ENCODE peak calls at places on chromosomes 4 and X, in six cellular contexts. One of them, this sample, is unnamed.

GRCh38 chr4:183987529-183987946 is 82.4 kb downstream of the STOX2 start:
- DNase-seq in M059J: peak
- DNase-seq in NCI-H2081: peak
- DNase-seq in heart right ventricle: peak
- DNase-seq in adipocyte: no peak
- DNase-seq in ascending aorta: peak
- DNase-seq in this sample: no peak

GRCh38 chrX:10387011-10387410 is 230.2 kb downstream of the CLCN4 start:
- DNase-seq in adipocyte: no peak
- DNase-seq in M059J: peak
- DNase-seq in NCI-H2081: no peak
- DNase-seq in heart right ventricle: no peak
- DNase-seq in ascending aorta: no peak
- DNase-seq in this sample: no peak

GRCh38 chr4:141131738-141132688 is 1.3 kb downstream of the RNF150 start:
- DNase-seq in adipocyte: peak
- DNase-seq in NCI-H2081: no peak
- DNase-seq in ascending aorta: no peak
- DNase-seq in M059J: peak
- DNase-seq in heart right ventricle: no peak
- DNase-seq in this sample: peak

GRCh38 chrX:15158736-15159406 is 111.0 kb downstream of the ASB9 start:
- DNase-seq in ascending aorta: no peak
- DNase-seq in M059J: no peak
- DNase-seq in heart right ventricle: no peak
- DNase-seq in NCI-H2081: no peak
- DNase-seq in adipocyte: no peak
- DNase-seq in this sample: no peak

GRCh38 chrX:11319689-11320302 is 26.6 kb downstream of the AMELX start:
- DNase-seq in adipocyte: peak
- DNase-seq in NCI-H2081: no peak
- DNase-seq in heart right ventricle: no peak
- DNase-seq in M059J: no peak
- DNase-seq in ascending aorta: no peak
- DNase-seq in this sample: no peak

GRCh38 chrX:147376601-147377387 is 534.9 kb upstream of the FMR1 start:
- DNase-seq in adipocyte: no peak
- DNase-seq in NCI-H2081: no peak
- DNase-seq in heart right ventricle: no peak
- DNase-seq in M059J: no peak
- DNase-seq in ascending aorta: no peak
- DNase-seq in this sample: no peak

GRCh38 chr4:87819281-87819919 is 13.4 kb upstream of the MEPE start:
- DNase-seq in M059J: peak
- DNase-seq in NCI-H2081: no peak
- DNase-seq in heart right ventricle: no peak
- DNase-seq in ascending aorta: no peak
- DNase-seq in adipocyte: peak
- DNase-seq in this sample: no peak

GRCh38 chr4:174669278-174669677 is 147.0 kb upstream of the HPGD start:
- DNase-seq in heart right ventricle: no peak
- DNase-seq in ascending aorta: no peak
- DNase-seq in M059J: peak
- DNase-seq in adipocyte: peak
- DNase-seq in NCI-H2081: no peak
- DNase-seq in this sample: no peak

GRCh38 chrX:133838761-133839676 is 146.4 kb downstream of the GPC3 start:
- DNase-seq in heart right ventricle: peak
- DNase-seq in NCI-H2081: peak
- DNase-seq in M059J: peak
- DNase-seq in ascending aorta: no peak
- DNase-seq in adipocyte: peak
- DNase-seq in this sample: peak

GRCh38 chrX:39675619-39676018 is 422.1 kb downstream of the BCOR start:
- DNase-seq in adipocyte: no peak
- DNase-seq in ascending aorta: no peak
- DNase-seq in M059J: peak
- DNase-seq in NCI-H2081: no peak
- DNase-seq in heart right ventricle: peak
- DNase-seq in this sample: no peak

GRCh38 chr4:13933163-13933562 is 305.6 kb upstream of the BOD1L1 start:
- DNase-seq in M059J: peak
- DNase-seq in ascending aorta: no peak
- DNase-seq in adipocyte: peak
- DNase-seq in heart right ventricle: no peak
- DNase-seq in NCI-H2081: no peak
- DNase-seq in this sample: no peak

GRCh38 chrX:49237060-49237459 is 1.8 kb downstream of the CCDC22 start:
- DNase-seq in ascending aorta: no peak
- DNase-seq in heart right ventricle: no peak
- DNase-seq in M059J: no peak
- DNase-seq in adipocyte: no peak
- DNase-seq in NCI-H2081: no peak
- DNase-seq in this sample: no peak

GRCh38 chr4:1983053-1983845 is 25.5 kb downstream of the NELFA start:
- DNase-seq in heart right ventricle: no peak
- DNase-seq in adipocyte: no peak
- DNase-seq in NCI-H2081: no peak
- DNase-seq in ascending aorta: no peak
- DNase-seq in M059J: no peak
- DNase-seq in this sample: no peak

GRCh38 chr4:102610007-102610406 is 108.8 kb downstream of the NFKB1 start:
- DNase-seq in M059J: peak
- DNase-seq in NCI-H2081: no peak
- DNase-seq in ascending aorta: no peak
- DNase-seq in adipocyte: peak
- DNase-seq in heart right ventricle: no peak
- DNase-seq in this sample: no peak

GRCh38 chrX:104641176-104641575 is 75.2 kb downstream of the IL1RAPL2 start:
- DNase-seq in NCI-H2081: no peak
- DNase-seq in ascending aorta: no peak
- DNase-seq in adipocyte: no peak
- DNase-seq in heart right ventricle: no peak
- DNase-seq in M059J: no peak
- DNase-seq in this sample: no peak

GRCh38 chr4:95124906-95125504 is 367.2 kb downstream of the BMPR1B start:
- DNase-seq in adipocyte: peak
- DNase-seq in heart right ventricle: peak
- DNase-seq in NCI-H2081: peak
- DNase-seq in ascending aorta: no peak
- DNase-seq in M059J: peak
- DNase-seq in this sample: peak

GRCh38 chr4:40196260-40196659 is 571 bp upstream of the RHOH start:
- DNase-seq in adipocyte: no peak
- DNase-seq in NCI-H2081: no peak
- DNase-seq in heart right ventricle: no peak
- DNase-seq in M059J: no peak
- DNase-seq in ascending aorta: no peak
- DNase-seq in this sample: no peak

GRCh38 chrX:19747672-19748610 is 139.5 kb downstream of the SH3KBP1 start:
- DNase-seq in M059J: no peak
- DNase-seq in NCI-H2081: peak
- DNase-seq in adipocyte: no peak
- DNase-seq in ascending aorta: no peak
- DNase-seq in heart right ventricle: no peak
- DNase-seq in this sample: no peak

GRCh38 chr4:67911638-67912037 is 27.8 kb upstream of the TMPRSS11D start:
- DNase-seq in M059J: no peak
- DNase-seq in NCI-H2081: no peak
- DNase-seq in ascending aorta: no peak
- DNase-seq in adipocyte: no peak
- DNase-seq in heart right ventricle: no peak
- DNase-seq in this sample: no peak

GRCh38 chr4:38132140-38132673 is 172.0 kb downstream of the PTTG2 start:
- DNase-seq in M059J: peak
- DNase-seq in heart right ventricle: peak
- DNase-seq in ascending aorta: peak
- DNase-seq in NCI-H2081: no peak
- DNase-seq in adipocyte: peak
- DNase-seq in this sample: no peak

GRCh38 chrX:23952984-23953907 is 45.4 kb downstream of the CXorf58 start:
- DNase-seq in NCI-H2081: peak
- DNase-seq in M059J: no peak
- DNase-seq in heart right ventricle: no peak
- DNase-seq in ascending aorta: no peak
- DNase-seq in adipocyte: no peak
- DNase-seq in this sample: peak

GRCh38 chr4:11427201-11427996 is 1.3 kb downstream of the HS3ST1 start:
- DNase-seq in heart right ventricle: no peak
- DNase-seq in M059J: no peak
- DNase-seq in ascending aorta: no peak
- DNase-seq in NCI-H2081: no peak
- DNase-seq in adipocyte: no peak
- DNase-seq in this sample: no peak

GRCh38 chr4:128379860-128380259 is 92.2 kb upstream of the PGRMC2 start:
- DNase-seq in M059J: peak
- DNase-seq in heart right ventricle: no peak
- DNase-seq in ascending aorta: no peak
- DNase-seq in adipocyte: peak
- DNase-seq in NCI-H2081: peak
- DNase-seq in this sample: no peak

GRCh38 chrX:41759817-41760216 is 35.8 kb downstream of the GPR82 start:
- DNase-seq in M059J: peak
- DNase-seq in ascending aorta: no peak
- DNase-seq in adipocyte: peak
- DNase-seq in heart right ventricle: no peak
- DNase-seq in NCI-H2081: no peak
- DNase-seq in this sample: no peak

GRCh38 chr4:124804584-124804983 is 92.1 kb upstream of the ANKRD50 start:
- DNase-seq in M059J: peak
- DNase-seq in adipocyte: peak
- DNase-seq in heart right ventricle: no peak
- DNase-seq in ascending aorta: no peak
- DNase-seq in NCI-H2081: no peak
- DNase-seq in this sample: no peak

GRCh38 chr4:164771088-164771487 is 17.2 kb downstream of the SMIM31 start:
- DNase-seq in heart right ventricle: no peak
- DNase-seq in NCI-H2081: no peak
- DNase-seq in adipocyte: peak
- DNase-seq in ascending aorta: no peak
- DNase-seq in M059J: no peak
- DNase-seq in this sample: no peak

GRCh38 chr4:145012841-145013240 is 85.2 kb downstream of the ANAPC10 start:
- DNase-seq in ascending aorta: no peak
- DNase-seq in adipocyte: peak
- DNase-seq in M059J: peak
- DNase-seq in NCI-H2081: no peak
- DNase-seq in heart right ventricle: no peak
- DNase-seq in this sample: no peak

GRCh38 chrX:134836497-134836968 is 154.3 kb upstream of the SMIM10 start:
- DNase-seq in adipocyte: no peak
- DNase-seq in NCI-H2081: no peak
- DNase-seq in heart right ventricle: peak
- DNase-seq in M059J: peak
- DNase-seq in ascending aorta: no peak
- DNase-seq in this sample: no peak

GRCh38 chr4:52604215-52604614 is 54.9 kb downstream of the USP46 start:
- DNase-seq in heart right ventricle: no peak
- DNase-seq in NCI-H2081: no peak
- DNase-seq in ascending aorta: no peak
- DNase-seq in adipocyte: no peak
- DNase-seq in M059J: no peak
- DNase-seq in this sample: no peak

GRCh38 chr4:24794111-24794860 is 1.1 kb upstream of the SOD3 start:
- DNase-seq in M059J: peak
- DNase-seq in NCI-H2081: no peak
- DNase-seq in heart right ventricle: peak
- DNase-seq in adipocyte: no peak
- DNase-seq in ascending aorta: no peak
- DNase-seq in this sample: no peak

GRCh38 chrX:43349363-43349762 is 306.7 kb upstream of the MAOA start:
- DNase-seq in heart right ventricle: no peak
- DNase-seq in adipocyte: peak
- DNase-seq in ascending aorta: no peak
- DNase-seq in NCI-H2081: peak
- DNase-seq in M059J: peak
- DNase-seq in this sample: no peak

GRCh38 chr4:73251384-73251783 is 7.2 kb downstream of the ANKRD17 start:
- DNase-seq in M059J: no peak
- DNase-seq in heart right ventricle: no peak
- DNase-seq in ascending aorta: no peak
- DNase-seq in adipocyte: peak
- DNase-seq in NCI-H2081: no peak
- DNase-seq in this sample: no peak

GRCh38 chrX:75784689-75785491 is at the start of gene MAGEE2:
- DNase-seq in ascending aorta: no peak
- DNase-seq in M059J: no peak
- DNase-seq in adipocyte: no peak
- DNase-seq in heart right ventricle: no peak
- DNase-seq in NCI-H2081: peak
- DNase-seq in this sample: no peak